ENCODE peak calls at places on chromosomes 5 and 9, in eight cellular contexts. One of them, this sample, is unnamed.
A peak's percentile ranks its signal among the peaks of the same experiment; 100 is the strongest.

GRCh38 chr5:127936439-127936972 is 147.1 kb upstream of the SLC12A2 start:
- DNase-seq in lower lobe of right lung: no peak
- DNase-seq in cardiac muscle cell: no peak
- DNase-seq in foreskin fibroblast: no peak
- DNase-seq in right lobe of liver: no peak
- DNase-seq in heart left ventricle: no peak
- DNase-seq in Peyer's patch: no peak
- DNase-seq in NB4: no peak
- DNase-seq in this sample: no peak

GRCh38 chr5:99000221-99000620 is 71.4 kb upstream of the CHD1 start:
- DNase-seq in heart left ventricle: no peak
- DNase-seq in cardiac muscle cell: no peak
- DNase-seq in foreskin fibroblast: no peak
- DNase-seq in right lobe of liver: no peak
- DNase-seq in lower lobe of right lung: no peak
- DNase-seq in Peyer's patch: no peak
- DNase-seq in NB4: no peak
- DNase-seq in this sample: no peak

GRCh38 chr5:66129184-66129583 is 14.9 kb upstream of the SREK1 start:
- DNase-seq in foreskin fibroblast: no peak
- DNase-seq in cardiac muscle cell: no peak
- DNase-seq in heart left ventricle: no peak
- DNase-seq in right lobe of liver: no peak
- DNase-seq in lower lobe of right lung: no peak
- DNase-seq in NB4: no peak
- DNase-seq in Peyer's patch: no peak
- DNase-seq in this sample: no peak

GRCh38 chr5:159928122-159928960 is 12.1 kb downstream of the ADRA1B start:
- DNase-seq in Peyer's patch: no peak
- DNase-seq in NB4: no peak
- DNase-seq in right lobe of liver: no peak
- DNase-seq in foreskin fibroblast: peak; percentile 93
- DNase-seq in heart left ventricle: peak; percentile 79
- DNase-seq in lower lobe of right lung: peak; percentile 49
- DNase-seq in cardiac muscle cell: peak; percentile 55
- DNase-seq in this sample: peak; percentile 84

GRCh38 chr5:118557103-118557805 is 431.1 kb downstream of the DTWD2 start:
- DNase-seq in lower lobe of right lung: no peak
- DNase-seq in heart left ventricle: no peak
- DNase-seq in NB4: no peak
- DNase-seq in foreskin fibroblast: peak; percentile 64
- DNase-seq in Peyer's patch: no peak
- DNase-seq in cardiac muscle cell: peak; percentile 3
- DNase-seq in right lobe of liver: no peak
- DNase-seq in this sample: peak; percentile 86

GRCh38 chr9:35484406-35484805 is 5.5 kb upstream of the RUSC2 start:
- DNase-seq in right lobe of liver: no peak
- DNase-seq in Peyer's patch: no peak
- DNase-seq in cardiac muscle cell: no peak
- DNase-seq in heart left ventricle: no peak
- DNase-seq in NB4: no peak
- DNase-seq in foreskin fibroblast: no peak
- DNase-seq in lower lobe of right lung: no peak
- DNase-seq in this sample: no peak

GRCh38 chr9:77307166-77307565 is 129.8 kb downstream of the VPS13A start:
- DNase-seq in Peyer's patch: no peak
- DNase-seq in heart left ventricle: no peak
- DNase-seq in right lobe of liver: no peak
- DNase-seq in cardiac muscle cell: no peak
- DNase-seq in NB4: no peak
- DNase-seq in lower lobe of right lung: no peak
- DNase-seq in foreskin fibroblast: no peak
- DNase-seq in this sample: no peak

GRCh38 chr9:130030821-130031481 is 12.0 kb downstream of the FNBP1 start:
- DNase-seq in cardiac muscle cell: no peak
- DNase-seq in heart left ventricle: no peak
- DNase-seq in Peyer's patch: no peak
- DNase-seq in NB4: no peak
- DNase-seq in foreskin fibroblast: no peak
- DNase-seq in lower lobe of right lung: no peak
- DNase-seq in right lobe of liver: no peak
- DNase-seq in this sample: no peak

GRCh38 chr9:76472925-76473324 is 13.9 kb downstream of the GCNT1 start:
- DNase-seq in heart left ventricle: no peak
- DNase-seq in foreskin fibroblast: peak; percentile 39
- DNase-seq in right lobe of liver: no peak
- DNase-seq in lower lobe of right lung: no peak
- DNase-seq in cardiac muscle cell: peak; percentile 29
- DNase-seq in Peyer's patch: no peak
- DNase-seq in NB4: no peak
- DNase-seq in this sample: peak; percentile 15

GRCh38 chr5:134003064-134003956 is 1.5 kb downstream of the VDAC1 start:
- DNase-seq in lower lobe of right lung: no peak
- DNase-seq in NB4: peak; percentile 48
- DNase-seq in right lobe of liver: no peak
- DNase-seq in foreskin fibroblast: no peak
- DNase-seq in Peyer's patch: no peak
- DNase-seq in cardiac muscle cell: no peak
- DNase-seq in heart left ventricle: no peak
- DNase-seq in this sample: no peak

GRCh38 chr9:103319979-103320378 is 324.8 kb downstream of the CYLC2 start:
- DNase-seq in lower lobe of right lung: no peak
- DNase-seq in foreskin fibroblast: no peak
- DNase-seq in Peyer's patch: no peak
- DNase-seq in heart left ventricle: no peak
- DNase-seq in NB4: no peak
- DNase-seq in right lobe of liver: no peak
- DNase-seq in cardiac muscle cell: no peak
- DNase-seq in this sample: no peak

GRCh38 chr5:178114325-178115135 is 1.2 kb downstream of the N4BP3 start:
- DNase-seq in heart left ventricle: peak; percentile 63
- DNase-seq in lower lobe of right lung: no peak
- DNase-seq in NB4: peak; percentile 40
- DNase-seq in Peyer's patch: peak; percentile 63
- DNase-seq in right lobe of liver: no peak
- DNase-seq in cardiac muscle cell: no peak
- DNase-seq in foreskin fibroblast: no peak
- DNase-seq in this sample: no peak

GRCh38 chr5:759111-759741 is 25.3 kb downstream of the ZDHHC11B start:
- DNase-seq in cardiac muscle cell: peak; percentile 70
- DNase-seq in lower lobe of right lung: peak; percentile 86
- DNase-seq in Peyer's patch: no peak
- DNase-seq in heart left ventricle: peak; percentile 82
- DNase-seq in foreskin fibroblast: no peak
- DNase-seq in NB4: no peak
- DNase-seq in right lobe of liver: no peak
- DNase-seq in this sample: peak; percentile 15

GRCh38 chr5:149381986-149382338 is 2.9 kb upstream of the IL17B start:
- DNase-seq in lower lobe of right lung: peak; percentile 74
- DNase-seq in NB4: peak; percentile 82
- DNase-seq in right lobe of liver: peak; percentile 73
- DNase-seq in Peyer's patch: peak; percentile 56
- DNase-seq in cardiac muscle cell: peak; percentile 81
- DNase-seq in heart left ventricle: peak; percentile 91
- DNase-seq in foreskin fibroblast: peak; percentile 87
- DNase-seq in this sample: peak; percentile 67

GRCh38 chr9:130732793-130733221 is 39.2 kb downstream of the EXOSC2 start:
- DNase-seq in Peyer's patch: no peak
- DNase-seq in cardiac muscle cell: peak; percentile 78
- DNase-seq in heart left ventricle: no peak
- DNase-seq in NB4: no peak
- DNase-seq in lower lobe of right lung: no peak
- DNase-seq in foreskin fibroblast: no peak
- DNase-seq in right lobe of liver: no peak
- DNase-seq in this sample: no peak

GRCh38 chr5:172533058-172533398 is 78.7 kb upstream of the SH3PXD2B start:
- DNase-seq in right lobe of liver: no peak
- DNase-seq in NB4: no peak
- DNase-seq in foreskin fibroblast: no peak
- DNase-seq in cardiac muscle cell: no peak
- DNase-seq in lower lobe of right lung: no peak
- DNase-seq in heart left ventricle: no peak
- DNase-seq in Peyer's patch: no peak
- DNase-seq in this sample: no peak

GRCh38 chr5:5598547-5599113 is 176.2 kb downstream of the ICE1 start:
- DNase-seq in foreskin fibroblast: no peak
- DNase-seq in lower lobe of right lung: no peak
- DNase-seq in heart left ventricle: no peak
- DNase-seq in NB4: no peak
- DNase-seq in right lobe of liver: no peak
- DNase-seq in Peyer's patch: no peak
- DNase-seq in cardiac muscle cell: no peak
- DNase-seq in this sample: no peak

GRCh38 chr9:137307255-137308101 is 5.4 kb upstream of the NRARP start:
- DNase-seq in Peyer's patch: no peak
- DNase-seq in foreskin fibroblast: no peak
- DNase-seq in cardiac muscle cell: no peak
- DNase-seq in NB4: peak; percentile 64
- DNase-seq in heart left ventricle: peak; percentile 54
- DNase-seq in right lobe of liver: peak; percentile 26
- DNase-seq in lower lobe of right lung: peak; percentile 56
- DNase-seq in this sample: no peak

GRCh38 chr9:123262338-123262737 is 6.0 kb downstream of the STRBP start:
- DNase-seq in right lobe of liver: no peak
- DNase-seq in lower lobe of right lung: no peak
- DNase-seq in NB4: no peak
- DNase-seq in Peyer's patch: no peak
- DNase-seq in heart left ventricle: no peak
- DNase-seq in cardiac muscle cell: no peak
- DNase-seq in foreskin fibroblast: no peak
- DNase-seq in this sample: no peak

GRCh38 chr9:133699546-133699945 is 38.6 kb downstream of the SARDH start:
- DNase-seq in cardiac muscle cell: peak; percentile 27
- DNase-seq in right lobe of liver: no peak
- DNase-seq in lower lobe of right lung: no peak
- DNase-seq in heart left ventricle: no peak
- DNase-seq in NB4: no peak
- DNase-seq in foreskin fibroblast: no peak
- DNase-seq in Peyer's patch: no peak
- DNase-seq in this sample: no peak

GRCh38 chr9:132582786-132583583 is 579 bp downstream of the BARHL1 start:
- DNase-seq in cardiac muscle cell: no peak
- DNase-seq in lower lobe of right lung: no peak
- DNase-seq in Peyer's patch: no peak
- DNase-seq in heart left ventricle: no peak
- DNase-seq in right lobe of liver: no peak
- DNase-seq in NB4: no peak
- DNase-seq in foreskin fibroblast: no peak
- DNase-seq in this sample: no peak

GRCh38 chr5:3490962-3491477 is 104.6 kb upstream of the IRX1 start:
- DNase-seq in right lobe of liver: no peak
- DNase-seq in heart left ventricle: no peak
- DNase-seq in cardiac muscle cell: no peak
- DNase-seq in foreskin fibroblast: no peak
- DNase-seq in lower lobe of right lung: no peak
- DNase-seq in NB4: no peak
- DNase-seq in Peyer's patch: no peak
- DNase-seq in this sample: no peak

GRCh38 chr5:1897816-1898450 is 15.2 kb upstream of the IRX4 start:
- DNase-seq in right lobe of liver: no peak
- DNase-seq in lower lobe of right lung: peak; percentile 33
- DNase-seq in cardiac muscle cell: no peak
- DNase-seq in NB4: no peak
- DNase-seq in heart left ventricle: no peak
- DNase-seq in Peyer's patch: no peak
- DNase-seq in foreskin fibroblast: no peak
- DNase-seq in this sample: no peak

GRCh38 chr5:123448017-123448617 is 24.9 kb upstream of the CEP120 start:
- DNase-seq in heart left ventricle: no peak
- DNase-seq in cardiac muscle cell: no peak
- DNase-seq in NB4: no peak
- DNase-seq in foreskin fibroblast: no peak
- DNase-seq in lower lobe of right lung: no peak
- DNase-seq in Peyer's patch: no peak
- DNase-seq in right lobe of liver: no peak
- DNase-seq in this sample: no peak

GRCh38 chr5:31815394-31815793 is 176.5 kb downstream of the PDZD2 start:
- DNase-seq in lower lobe of right lung: no peak
- DNase-seq in heart left ventricle: no peak
- DNase-seq in NB4: no peak
- DNase-seq in Peyer's patch: no peak
- DNase-seq in foreskin fibroblast: no peak
- DNase-seq in cardiac muscle cell: no peak
- DNase-seq in right lobe of liver: no peak
- DNase-seq in this sample: no peak
- H3K4me3 ChIP-seq in lower lobe of right lung: no peak overlapping the region
- H3K4me3 ChIP-seq in heart left ventricle: no peak overlapping the region
- H3K4me3 ChIP-seq in NB4: no peak overlapping the region
- H3K4me3 ChIP-seq in Peyer's patch: no peak overlapping the region
- H3K4me3 ChIP-seq in foreskin fibroblast: no peak overlapping the region
- H3K4me3 ChIP-seq in cardiac muscle cell: no peak overlapping the region
- H3K4me3 ChIP-seq in right lobe of liver: no peak overlapping the region
- H3K4me3 ChIP-seq in this sample: no peak overlapping the region

GRCh38 chr5:150780816-150781221 is 2.3 kb downstream of the SMIM3 start:
- DNase-seq in cardiac muscle cell: peak; percentile 61
- DNase-seq in Peyer's patch: no peak
- DNase-seq in lower lobe of right lung: no peak
- DNase-seq in right lobe of liver: no peak
- DNase-seq in heart left ventricle: no peak
- DNase-seq in foreskin fibroblast: peak; percentile 92
- DNase-seq in NB4: peak; percentile 70
- DNase-seq in this sample: peak; percentile 92
- TF ChIP-seq CTCF in cardiac muscle cell: no peak
- TF ChIP-seq CTCF in Peyer's patch: no peak
- TF ChIP-seq CTCF in lower lobe of right lung: no peak
- TF ChIP-seq CTCF in right lobe of liver: no peak
- TF ChIP-seq CTCF in heart left ventricle: no peak
- TF ChIP-seq CTCF in foreskin fibroblast: no peak
- TF ChIP-seq CTCF in NB4: no peak
- TF ChIP-seq CTCF in this sample: no peak

DNA sequence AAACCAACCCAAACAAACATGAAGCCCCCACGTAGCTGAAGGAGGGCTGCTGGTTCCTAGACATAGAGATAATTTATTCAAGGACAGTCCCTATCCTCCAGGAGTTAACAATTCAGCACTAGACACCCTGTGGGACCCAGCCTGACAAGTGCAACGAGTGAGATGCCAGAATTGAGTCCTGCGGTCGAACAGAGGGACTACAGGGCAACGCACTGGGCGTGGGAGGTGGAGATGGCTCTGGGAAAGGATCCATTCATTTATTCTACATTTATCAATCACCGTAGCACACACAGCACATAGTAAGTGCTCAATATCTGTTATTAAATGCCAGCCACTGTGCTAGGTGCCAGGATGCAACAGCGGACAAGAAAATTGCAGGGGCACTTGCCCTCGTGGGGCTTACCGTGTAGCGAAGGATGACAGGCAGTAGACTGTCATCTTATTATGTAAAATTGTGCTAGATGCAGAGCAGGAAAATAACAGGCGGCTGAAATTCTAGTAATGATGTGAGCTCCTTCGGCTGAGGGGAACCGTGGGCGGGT is 855 bp upstream of the ARHGAP26 start:
- DNase-seq in foreskin fibroblast: no peak
- DNase-seq in heart left ventricle: no peak
- DNase-seq in right lobe of liver: no peak
- DNase-seq in Peyer's patch: no peak
- DNase-seq in lower lobe of right lung: no peak
- DNase-seq in cardiac muscle cell: no peak
- DNase-seq in NB4: peak; percentile 35
- DNase-seq in this sample: no peak
- H3K4me3 ChIP-seq in foreskin fibroblast: peak overlapping the region; percentile 88
- H3K4me3 ChIP-seq in heart left ventricle: peak overlapping the region; percentile 79
- H3K4me3 ChIP-seq in right lobe of liver: peak overlapping the region; percentile 87
- H3K4me3 ChIP-seq in Peyer's patch: peak overlapping the region; percentile 79
- H3K4me3 ChIP-seq in lower lobe of right lung: peak overlapping the region; percentile 89
- H3K4me3 ChIP-seq in cardiac muscle cell: peak overlapping the region; percentile 70
- H3K4me3 ChIP-seq in NB4: peak overlapping the region; percentile 79
- H3K4me3 ChIP-seq in this sample: peak overlapping the region; percentile 95

GRCh38 chr5:140967226-140967893 is 1.1 kb downstream of the PCDHAC2 start:
- DNase-seq in foreskin fibroblast: no peak
- DNase-seq in heart left ventricle: no peak
- DNase-seq in Peyer's patch: no peak
- DNase-seq in cardiac muscle cell: no peak
- DNase-seq in NB4: no peak
- DNase-seq in right lobe of liver: no peak
- DNase-seq in lower lobe of right lung: no peak
- DNase-seq in this sample: no peak
- TF ChIP-seq CTCF in foreskin fibroblast: no peak
- TF ChIP-seq CTCF in heart left ventricle: no peak
- TF ChIP-seq CTCF in Peyer's patch: no peak
- TF ChIP-seq CTCF in cardiac muscle cell: no peak
- TF ChIP-seq CTCF in NB4: no peak
- TF ChIP-seq CTCF in right lobe of liver: no peak
- TF ChIP-seq CTCF in lower lobe of right lung: no peak
- TF ChIP-seq CTCF in this sample: no peak

This sample was measured in AG10803.